ENCODE peak calls at places on chromosome 3, in nine cellular contexts. One of them, this sample, is unnamed.

GRCh38 chr3:161275919-161276318 is 54.8 kb downstream of the NMD3 start:
- DNase-seq in right lobe of liver: no peak
- DNase-seq in adrenal gland: no peak
- DNase-seq in IMR-90: no peak
- DNase-seq in transverse colon: peak; percentile 12
- DNase-seq in stomach: no peak
- DNase-seq in uterus: no peak
- DNase-seq in ovary: no peak
- DNase-seq in body of pancreas: no peak
- DNase-seq in this sample: no peak

GRCh38 chr3:77313843-77314242 is 273.9 kb downstream of the ROBO2 start:
- DNase-seq in ovary: no peak
- DNase-seq in stomach: no peak
- DNase-seq in uterus: no peak
- DNase-seq in IMR-90: peak; percentile 28
- DNase-seq in transverse colon: no peak
- DNase-seq in body of pancreas: peak; percentile 11
- DNase-seq in right lobe of liver: no peak
- DNase-seq in adrenal gland: no peak
- DNase-seq in this sample: no peak

GRCh38 chr3:182739619-182740018 is 53.7 kb upstream of the ATP11B start:
- DNase-seq in ovary: no peak
- DNase-seq in IMR-90: peak; percentile 75
- DNase-seq in right lobe of liver: no peak
- DNase-seq in stomach: no peak
- DNase-seq in body of pancreas: no peak
- DNase-seq in adrenal gland: no peak
- DNase-seq in transverse colon: no peak
- DNase-seq in uterus: no peak
- DNase-seq in this sample: no peak

GRCh38 chr3:54342676-54343075 is 220.3 kb downstream of the CACNA2D3 start:
- DNase-seq in body of pancreas: peak; percentile 26
- DNase-seq in adrenal gland: no peak
- DNase-seq in right lobe of liver: no peak
- DNase-seq in transverse colon: no peak
- DNase-seq in uterus: no peak
- DNase-seq in IMR-90: no peak
- DNase-seq in stomach: peak; percentile 29
- DNase-seq in ovary: peak; percentile 38
- DNase-seq in this sample: no peak

GRCh38 chr3:194871143-194871863 is 185.6 kb downstream of the FAM43A start:
- DNase-seq in transverse colon: peak; percentile 88
- DNase-seq in stomach: peak; percentile 57
- DNase-seq in adrenal gland: peak; percentile 79
- DNase-seq in uterus: peak; percentile 58
- DNase-seq in IMR-90: peak; percentile 91
- DNase-seq in ovary: peak; percentile 38
- DNase-seq in body of pancreas: peak; percentile 75
- DNase-seq in right lobe of liver: peak; percentile 41
- DNase-seq in this sample: peak; percentile 73

GRCh38 chr3:52792961-52793695 is 1.5 kb upstream of the ITIH3 start:
- DNase-seq in body of pancreas: no peak
- DNase-seq in ovary: no peak
- DNase-seq in transverse colon: no peak
- DNase-seq in right lobe of liver: no peak
- DNase-seq in stomach: no peak
- DNase-seq in uterus: no peak
- DNase-seq in adrenal gland: no peak
- DNase-seq in IMR-90: no peak
- DNase-seq in this sample: no peak

GRCh38 chr3:172561894-172562664 is 38.8 kb upstream of the TNFSF10 start:
- DNase-seq in adrenal gland: no peak
- DNase-seq in ovary: no peak
- DNase-seq in IMR-90: no peak
- DNase-seq in body of pancreas: no peak
- DNase-seq in right lobe of liver: no peak
- DNase-seq in transverse colon: peak; percentile 54
- DNase-seq in stomach: no peak
- DNase-seq in uterus: no peak
- DNase-seq in this sample: no peak

GRCh38 chr3:98972155-98972554 is 70.7 kb upstream of the DCBLD2 start:
- DNase-seq in body of pancreas: no peak
- DNase-seq in transverse colon: no peak
- DNase-seq in uterus: no peak
- DNase-seq in right lobe of liver: no peak
- DNase-seq in stomach: no peak
- DNase-seq in adrenal gland: no peak
- DNase-seq in ovary: no peak
- DNase-seq in IMR-90: peak; percentile 98
- DNase-seq in this sample: no peak

GRCh38 chr3:52053307-52054304 is 2.8 kb downstream of the DUSP7 start:
- DNase-seq in transverse colon: no peak
- DNase-seq in ovary: peak; percentile 43
- DNase-seq in adrenal gland: peak; percentile 69
- DNase-seq in body of pancreas: no peak
- DNase-seq in right lobe of liver: no peak
- DNase-seq in IMR-90: peak; percentile 29
- DNase-seq in uterus: peak; percentile 55
- DNase-seq in stomach: no peak
- DNase-seq in this sample: peak; percentile 52

GRCh38 chr3:61181874-61182273 is 69.4 kb downstream of the FHIT start:
- DNase-seq in ovary: no peak
- DNase-seq in stomach: no peak
- DNase-seq in transverse colon: no peak
- DNase-seq in right lobe of liver: peak; percentile 33
- DNase-seq in IMR-90: peak; percentile 27
- DNase-seq in adrenal gland: peak; percentile 60
- DNase-seq in uterus: no peak
- DNase-seq in body of pancreas: no peak
- DNase-seq in this sample: no peak

GRCh38 chr3:17227472-17227871 is 342.7 kb downstream of the PLCL2 start:
- DNase-seq in right lobe of liver: no peak
- DNase-seq in IMR-90: no peak
- DNase-seq in ovary: no peak
- DNase-seq in body of pancreas: no peak
- DNase-seq in adrenal gland: no peak
- DNase-seq in transverse colon: no peak
- DNase-seq in stomach: no peak
- DNase-seq in uterus: no peak
- DNase-seq in this sample: no peak

GRCh38 chr3:189573004-189573403 is 58.2 kb upstream of the TP63 start:
- DNase-seq in transverse colon: no peak
- DNase-seq in right lobe of liver: no peak
- DNase-seq in ovary: no peak
- DNase-seq in IMR-90: no peak
- DNase-seq in stomach: no peak
- DNase-seq in uterus: no peak
- DNase-seq in body of pancreas: no peak
- DNase-seq in adrenal gland: no peak
- DNase-seq in this sample: no peak

GRCh38 chr3:49122886-49123545 is 2.4 kb upstream of the USP19 start:
- DNase-seq in transverse colon: no peak
- DNase-seq in ovary: no peak
- DNase-seq in IMR-90: no peak
- DNase-seq in body of pancreas: no peak
- DNase-seq in uterus: no peak
- DNase-seq in stomach: no peak
- DNase-seq in right lobe of liver: no peak
- DNase-seq in adrenal gland: no peak
- DNase-seq in this sample: peak; percentile 55

GRCh38 chr3:197376735-197377555 is 78.5 kb upstream of the DLG1 start:
- DNase-seq in IMR-90: no peak
- DNase-seq in uterus: no peak
- DNase-seq in stomach: no peak
- DNase-seq in adrenal gland: peak; percentile 24
- DNase-seq in transverse colon: no peak
- DNase-seq in ovary: no peak
- DNase-seq in body of pancreas: no peak
- DNase-seq in right lobe of liver: no peak
- DNase-seq in this sample: no peak

GRCh38 chr3:9955067-9955502 is 2.9 kb upstream of the PRRT3 start:
- DNase-seq in body of pancreas: peak; percentile 46
- DNase-seq in IMR-90: peak; percentile 40
- DNase-seq in stomach: peak; percentile 45
- DNase-seq in transverse colon: no peak
- DNase-seq in right lobe of liver: no peak
- DNase-seq in uterus: no peak
- DNase-seq in ovary: no peak
- DNase-seq in adrenal gland: peak; percentile 49
- DNase-seq in this sample: no peak

GRCh38 chr3:51538115-51538458 is 432 bp upstream of the RAD54L2 start:
- DNase-seq in right lobe of liver: no peak
- DNase-seq in uterus: no peak
- DNase-seq in transverse colon: no peak
- DNase-seq in stomach: no peak
- DNase-seq in ovary: no peak
- DNase-seq in IMR-90: no peak
- DNase-seq in body of pancreas: no peak
- DNase-seq in adrenal gland: no peak
- DNase-seq in this sample: no peak

GRCh38 chr3:39146083-39146501 is 7.3 kb downstream of the CSRNP1 start:
- DNase-seq in right lobe of liver: peak; percentile 74
- DNase-seq in uterus: no peak
- DNase-seq in ovary: no peak
- DNase-seq in stomach: no peak
- DNase-seq in adrenal gland: peak; percentile 89
- DNase-seq in IMR-90: no peak
- DNase-seq in transverse colon: peak; percentile 79
- DNase-seq in body of pancreas: no peak
- DNase-seq in this sample: peak; percentile 64

DNA sequence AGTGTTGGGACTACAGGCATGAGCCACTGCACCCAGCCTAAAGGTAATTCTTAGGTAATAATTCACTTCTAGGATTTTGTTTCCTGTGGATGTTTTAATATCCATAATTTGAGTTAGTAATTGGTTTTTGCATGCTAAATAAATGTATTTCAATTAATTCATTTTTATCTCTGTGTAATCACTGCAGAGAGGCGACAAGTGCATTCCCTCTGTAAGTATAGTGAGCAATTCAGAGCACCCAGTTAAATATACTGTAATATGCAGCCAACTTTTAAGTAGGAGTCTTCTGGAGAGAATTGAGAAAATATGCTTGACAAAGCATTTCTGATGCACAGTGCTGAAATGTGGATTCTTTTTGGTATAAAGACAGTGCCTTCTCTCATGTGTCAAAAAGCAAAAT is 5.7 kb downstream of the TBC1D23 start:
- DNase-seq in transverse colon: no peak
- DNase-seq in IMR-90: no peak
- DNase-seq in stomach: no peak
- DNase-seq in body of pancreas: no peak
- DNase-seq in uterus: no peak
- DNase-seq in adrenal gland: no peak
- DNase-seq in right lobe of liver: no peak
- DNase-seq in ovary: no peak
- DNase-seq in this sample: no peak
- H3K27ac ChIP-seq in transverse colon: no peak overlapping the region
- H3K27ac ChIP-seq in IMR-90: no peak overlapping the region
- H3K27ac ChIP-seq in stomach: no peak overlapping the region
- H3K27ac ChIP-seq in body of pancreas: no peak overlapping the region
- H3K27ac ChIP-seq in uterus: no peak overlapping the region
- H3K27ac ChIP-seq in adrenal gland: no peak overlapping the region
- H3K27ac ChIP-seq in right lobe of liver: no peak overlapping the region
- H3K27ac ChIP-seq in ovary: no peak overlapping the region
- H3K27ac ChIP-seq in this sample: no peak overlapping the region

DNA sequence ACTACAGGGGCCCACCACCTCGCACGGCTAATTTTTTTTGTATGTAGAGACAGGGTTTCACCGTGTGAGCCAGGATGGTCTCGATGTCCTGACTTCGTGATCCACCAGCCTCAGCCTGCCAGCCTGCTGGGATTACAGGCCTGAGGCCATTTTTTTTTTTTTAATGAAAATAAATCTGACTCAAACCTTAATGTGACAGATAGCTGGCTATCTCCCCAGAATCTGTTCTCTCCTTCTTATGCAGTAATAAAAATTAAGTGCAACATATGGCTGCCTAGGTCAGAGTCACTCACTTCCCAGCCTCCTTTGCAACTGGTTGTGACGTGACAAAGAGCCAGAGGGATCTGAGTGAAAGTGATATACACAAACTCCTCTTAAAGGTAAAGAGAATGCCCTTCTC is 53.0 kb downstream of the ZNF148 start:
- DNase-seq in right lobe of liver: no peak
- DNase-seq in stomach: no peak
- DNase-seq in body of pancreas: no peak
- DNase-seq in uterus: no peak
- DNase-seq in transverse colon: no peak
- DNase-seq in ovary: no peak
- DNase-seq in IMR-90: peak; percentile 86
- DNase-seq in adrenal gland: peak; percentile 68
- DNase-seq in this sample: no peak
- TF ChIP-seq POLR2A in right lobe of liver: no peak
- TF ChIP-seq POLR2A in stomach: no peak
- TF ChIP-seq POLR2A in body of pancreas: no peak
- TF ChIP-seq POLR2A in uterus: no peak
- TF ChIP-seq POLR2A in transverse colon: no peak
- TF ChIP-seq POLR2A in ovary: no peak
- TF ChIP-seq POLR2A in IMR-90: no peak
- TF ChIP-seq POLR2A in adrenal gland: no peak
- TF ChIP-seq POLR2A in this sample: no peak

GRCh38 chr3:110528305-110529121 is 543.1 kb upstream of the NECTIN3 start:
- DNase-seq in uterus: no peak
- DNase-seq in adrenal gland: no peak
- DNase-seq in IMR-90: peak; percentile 8
- DNase-seq in body of pancreas: no peak
- DNase-seq in ovary: no peak
- DNase-seq in right lobe of liver: no peak
- DNase-seq in transverse colon: no peak
- DNase-seq in stomach: no peak
- DNase-seq in this sample: no peak
- H3K27ac ChIP-seq in uterus: no peak overlapping the region
- H3K27ac ChIP-seq in adrenal gland: no peak overlapping the region
- H3K27ac ChIP-seq in IMR-90: peak overlapping the region; percentile 92
- H3K27ac ChIP-seq in body of pancreas: no peak overlapping the region
- H3K27ac ChIP-seq in ovary: no peak overlapping the region
- H3K27ac ChIP-seq in right lobe of liver: no peak overlapping the region
- H3K27ac ChIP-seq in transverse colon: no peak overlapping the region
- H3K27ac ChIP-seq in stomach: no peak overlapping the region
- H3K27ac ChIP-seq in this sample: no peak overlapping the region

GRCh38 chr3:14490255-14490654 is 49.9 kb downstream of the GRIP2 start:
- DNase-seq in ovary: peak; percentile 14
- DNase-seq in right lobe of liver: no peak
- DNase-seq in stomach: no peak
- DNase-seq in body of pancreas: no peak
- DNase-seq in adrenal gland: no peak
- DNase-seq in IMR-90: no peak
- DNase-seq in transverse colon: no peak
- DNase-seq in uterus: no peak
- DNase-seq in this sample: peak; percentile 11
- TF ChIP-seq POLR2A in ovary: no peak
- TF ChIP-seq POLR2A in right lobe of liver: no peak
- TF ChIP-seq POLR2A in stomach: no peak
- TF ChIP-seq POLR2A in body of pancreas: no peak
- TF ChIP-seq POLR2A in adrenal gland: no peak
- TF ChIP-seq POLR2A in IMR-90: no peak
- TF ChIP-seq POLR2A in transverse colon: no peak
- TF ChIP-seq POLR2A in uterus: no peak
- TF ChIP-seq POLR2A in this sample: no peak

This sample was measured in heart left ventricle.